ENCODE peak calls at places on chromosomes 16 and 17, in five cellular contexts. One of them, this sample, is unnamed.

GRCh38 chr16:72126429-72126765 is 32.8 kb downstream of the DHX38 start:
- DNase-seq in colonic mucosa: no peak
- DNase-seq in cardiac muscle cell: no peak
- DNase-seq in heart right ventricle: no peak
- DNase-seq in neuronal stem cell: no peak
- DNase-seq in this sample: no peak

GRCh38 chr17:21019976-21020575 is 22.7 kb downstream of the USP22 start:
- DNase-seq in heart right ventricle: no peak
- DNase-seq in cardiac muscle cell: no peak
- DNase-seq in colonic mucosa: no peak
- DNase-seq in neuronal stem cell: no peak
- DNase-seq in this sample: no peak

GRCh38 chr16:3101018-3101840 is 2.1 kb upstream of the ZSCAN10 start:
- DNase-seq in heart right ventricle: no peak
- DNase-seq in neuronal stem cell: no peak
- DNase-seq in cardiac muscle cell: peak; percentile 71
- DNase-seq in colonic mucosa: peak; percentile 62
- DNase-seq in this sample: no peak

GRCh38 chr17:16304832-16305231 is 48.4 kb downstream of the CENPV start:
- DNase-seq in heart right ventricle: no peak
- DNase-seq in cardiac muscle cell: peak; percentile 22
- DNase-seq in colonic mucosa: no peak
- DNase-seq in neuronal stem cell: no peak
- DNase-seq in this sample: no peak

GRCh38 chr17:6105608-6106007 is 35.4 kb downstream of the WSCD1 start:
- DNase-seq in colonic mucosa: no peak
- DNase-seq in neuronal stem cell: no peak
- DNase-seq in heart right ventricle: no peak
- DNase-seq in cardiac muscle cell: no peak
- DNase-seq in this sample: no peak

GRCh38 chr17:47872651-47873161 is 21.7 kb upstream of the SP6 start:
- DNase-seq in cardiac muscle cell: no peak
- DNase-seq in heart right ventricle: no peak
- DNase-seq in neuronal stem cell: no peak
- DNase-seq in colonic mucosa: no peak
- DNase-seq in this sample: no peak

GRCh38 chr17:65055708-65056638 is 567 bp downstream of the GNA13 start:
- DNase-seq in heart right ventricle: peak; percentile 69
- DNase-seq in neuronal stem cell: no peak
- DNase-seq in colonic mucosa: peak; percentile 68
- DNase-seq in cardiac muscle cell: peak; percentile 58
- DNase-seq in this sample: peak; percentile 25

GRCh38 chr17:50267074-50267841 is 7.0 kb upstream of the TMEM92 start:
- DNase-seq in neuronal stem cell: no peak
- DNase-seq in heart right ventricle: no peak
- DNase-seq in colonic mucosa: peak; percentile 17
- DNase-seq in cardiac muscle cell: no peak
- DNase-seq in this sample: no peak

GRCh38 chr17:82795615-82796014 is 43.8 kb downstream of the TBCD start:
- DNase-seq in neuronal stem cell: no peak
- DNase-seq in colonic mucosa: peak; percentile 63
- DNase-seq in cardiac muscle cell: no peak
- DNase-seq in heart right ventricle: no peak
- DNase-seq in this sample: no peak

GRCh38 chr16:65153365-65154105 is 31.7 kb upstream of the CDH11 start:
- DNase-seq in cardiac muscle cell: no peak
- DNase-seq in colonic mucosa: no peak
- DNase-seq in neuronal stem cell: peak; percentile 51
- DNase-seq in heart right ventricle: no peak
- DNase-seq in this sample: no peak

GRCh38 chr17:57395721-57396321 is 139.5 kb downstream of the MSI2 start:
- DNase-seq in cardiac muscle cell: no peak
- DNase-seq in colonic mucosa: no peak
- DNase-seq in heart right ventricle: no peak
- DNase-seq in neuronal stem cell: no peak
- DNase-seq in this sample: no peak

GRCh38 chr17:57394375-57394774 is 138.1 kb downstream of the MSI2 start:
- DNase-seq in neuronal stem cell: no peak
- DNase-seq in cardiac muscle cell: no peak
- DNase-seq in colonic mucosa: no peak
- DNase-seq in heart right ventricle: no peak
- DNase-seq in this sample: no peak

GRCh38 chr17:57399690-57400089 is 143.4 kb downstream of the MSI2 start:
- DNase-seq in neuronal stem cell: no peak
- DNase-seq in colonic mucosa: no peak
- DNase-seq in heart right ventricle: no peak
- DNase-seq in cardiac muscle cell: no peak
- DNase-seq in this sample: no peak

GRCh38 chr17:57396515-57396921 is 140.2 kb downstream of the MSI2 start:
- DNase-seq in cardiac muscle cell: peak; percentile 15
- DNase-seq in heart right ventricle: no peak
- DNase-seq in colonic mucosa: peak; percentile 29
- DNase-seq in neuronal stem cell: no peak
- DNase-seq in this sample: no peak

GRCh38 chr17:57397402-57397801 is 141.1 kb downstream of the MSI2 start:
- DNase-seq in cardiac muscle cell: no peak
- DNase-seq in heart right ventricle: no peak
- DNase-seq in colonic mucosa: no peak
- DNase-seq in neuronal stem cell: no peak
- DNase-seq in this sample: no peak
- H3K27ac ChIP-seq in cardiac muscle cell: no peak overlapping the region
- H3K27ac ChIP-seq in heart right ventricle: no peak overlapping the region
- H3K27ac ChIP-seq in colonic mucosa: no peak overlapping the region
- H3K27ac ChIP-seq in neuronal stem cell: no peak overlapping the region
- H3K27ac ChIP-seq in this sample: no peak overlapping the region

GRCh38 chr17:81403671-81404534 is 8.6 kb downstream of the BAHCC1 start:
- DNase-seq in neuronal stem cell: no peak
- DNase-seq in heart right ventricle: no peak
- DNase-seq in colonic mucosa: no peak
- DNase-seq in cardiac muscle cell: peak; percentile 50
- DNase-seq in this sample: no peak
- H3K27ac ChIP-seq in neuronal stem cell: peak overlapping the region; percentile 22
- H3K27ac ChIP-seq in heart right ventricle: peak overlapping the region; percentile 92
- H3K27ac ChIP-seq in colonic mucosa: peak overlapping the region; percentile 88
- H3K27ac ChIP-seq in cardiac muscle cell: peak overlapping the region; percentile 90
- H3K27ac ChIP-seq in this sample: peak overlapping the region; percentile 98

GRCh38 chr16:17160285-17160854 is 310.4 kb downstream of the XYLT1 start:
- DNase-seq in cardiac muscle cell: no peak
- DNase-seq in neuronal stem cell: peak; percentile 66
- DNase-seq in colonic mucosa: no peak
- DNase-seq in heart right ventricle: no peak
- DNase-seq in this sample: no peak
- H3K27ac ChIP-seq in cardiac muscle cell: no peak overlapping the region
- H3K27ac ChIP-seq in neuronal stem cell: peak overlapping the region; percentile 100
- H3K27ac ChIP-seq in colonic mucosa: no peak overlapping the region
- H3K27ac ChIP-seq in heart right ventricle: no peak overlapping the region
- H3K27ac ChIP-seq in this sample: no peak overlapping the region

GRCh38 chr17:1003633-1003971 is 6.7 kb downstream of the TIMM22 start:
- DNase-seq in neuronal stem cell: no peak
- DNase-seq in colonic mucosa: no peak
- DNase-seq in cardiac muscle cell: no peak
- DNase-seq in heart right ventricle: no peak
- DNase-seq in this sample: no peak
- H3K27ac ChIP-seq in neuronal stem cell: no peak overlapping the region
- H3K27ac ChIP-seq in colonic mucosa: no peak overlapping the region
- H3K27ac ChIP-seq in cardiac muscle cell: peak overlapping the region; percentile 76
- H3K27ac ChIP-seq in heart right ventricle: peak overlapping the region; percentile 82
- H3K27ac ChIP-seq in this sample: peak overlapping the region; percentile 84

DNA sequence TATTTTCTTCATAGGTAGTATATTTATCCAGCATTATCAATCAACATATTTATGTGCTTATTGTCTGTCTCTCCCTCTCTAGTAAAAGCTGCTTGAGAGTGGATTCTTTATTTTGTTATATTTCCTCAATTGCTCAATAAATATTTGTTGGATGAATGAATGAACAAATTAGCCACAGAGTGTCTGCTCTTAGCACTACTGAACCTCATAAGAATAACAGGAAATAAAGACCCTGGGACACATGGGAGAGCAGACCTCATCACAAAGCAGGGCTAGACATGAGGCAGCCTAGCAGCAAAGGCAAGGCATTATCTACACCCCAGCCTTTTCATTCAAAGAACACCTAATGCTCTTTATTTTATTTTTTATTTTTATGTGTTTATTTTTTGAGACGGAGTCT is 34.9 kb upstream of the TANC2 start:
- DNase-seq in colonic mucosa: no peak
- DNase-seq in heart right ventricle: no peak
- DNase-seq in neuronal stem cell: no peak
- DNase-seq in cardiac muscle cell: no peak
- DNase-seq in this sample: no peak
- H3K27ac ChIP-seq in colonic mucosa: no peak overlapping the region
- H3K27ac ChIP-seq in heart right ventricle: no peak overlapping the region
- H3K27ac ChIP-seq in neuronal stem cell: no peak overlapping the region
- H3K27ac ChIP-seq in cardiac muscle cell: no peak overlapping the region
- H3K27ac ChIP-seq in this sample: no peak overlapping the region

GRCh38 chr16:81604960-81605383 is 160.4 kb downstream of the CMIP start:
- DNase-seq in colonic mucosa: no peak
- DNase-seq in cardiac muscle cell: no peak
- DNase-seq in heart right ventricle: no peak
- DNase-seq in neuronal stem cell: no peak
- DNase-seq in this sample: no peak

GRCh38 chr16:81602377-81602776 is 157.8 kb downstream of the CMIP start:
- DNase-seq in cardiac muscle cell: no peak
- DNase-seq in colonic mucosa: no peak
- DNase-seq in neuronal stem cell: no peak
- DNase-seq in heart right ventricle: no peak
- DNase-seq in this sample: no peak

GRCh38 chr16:81601601-81602251 is 157.1 kb downstream of the CMIP start:
- DNase-seq in heart right ventricle: no peak
- DNase-seq in colonic mucosa: no peak
- DNase-seq in neuronal stem cell: no peak
- DNase-seq in cardiac muscle cell: no peak
- DNase-seq in this sample: no peak

GRCh38 chr16:81601008-81601428 is 156.4 kb downstream of the CMIP start:
- DNase-seq in neuronal stem cell: no peak
- DNase-seq in heart right ventricle: no peak
- DNase-seq in colonic mucosa: no peak
- DNase-seq in cardiac muscle cell: no peak
- DNase-seq in this sample: no peak

DNA sequence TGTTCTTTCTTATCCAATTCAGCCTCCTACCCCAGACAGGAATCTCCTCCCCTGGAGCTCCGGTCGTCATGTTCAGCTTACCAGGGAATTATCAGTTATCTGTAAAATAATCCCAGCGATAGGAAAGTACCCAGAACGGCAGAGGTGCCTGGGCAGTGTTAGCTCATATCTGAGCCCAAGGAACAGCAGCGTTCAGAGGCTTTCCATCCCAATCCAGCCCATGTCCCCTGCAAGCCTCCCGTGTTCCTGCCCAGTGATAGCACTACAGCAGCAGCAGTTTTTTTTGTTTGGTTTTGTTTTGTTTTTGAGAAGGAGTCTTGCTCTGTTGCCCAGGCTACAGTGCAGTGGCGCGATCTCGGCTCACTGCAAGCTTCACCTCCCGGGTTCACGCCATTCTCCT is 158.2 kb downstream of the CMIP start:
- DNase-seq in colonic mucosa: no peak
- DNase-seq in cardiac muscle cell: no peak
- DNase-seq in neuronal stem cell: no peak
- DNase-seq in heart right ventricle: no peak
- DNase-seq in this sample: no peak
- H3K27ac ChIP-seq in colonic mucosa: no peak overlapping the region
- H3K27ac ChIP-seq in cardiac muscle cell: no peak overlapping the region
- H3K27ac ChIP-seq in neuronal stem cell: no peak overlapping the region
- H3K27ac ChIP-seq in heart right ventricle: no peak overlapping the region
- H3K27ac ChIP-seq in this sample: no peak overlapping the region

GRCh38 chr17:80790021-80790765 is 201.4 kb upstream of the CHMP6 start:
- DNase-seq in heart right ventricle: no peak
- DNase-seq in cardiac muscle cell: no peak
- DNase-seq in neuronal stem cell: no peak
- DNase-seq in colonic mucosa: no peak
- DNase-seq in this sample: no peak
- H3K27ac ChIP-seq in heart right ventricle: peak overlapping the region; percentile 31
- H3K27ac ChIP-seq in cardiac muscle cell: no peak overlapping the region
- H3K27ac ChIP-seq in neuronal stem cell: no peak overlapping the region
- H3K27ac ChIP-seq in colonic mucosa: peak overlapping the region; percentile 49
- H3K27ac ChIP-seq in this sample: no peak overlapping the region

GRCh38 chr16:11715246-11715947 is 27.3 kb downstream of the TXNDC11 start:
- DNase-seq in neuronal stem cell: no peak
- DNase-seq in cardiac muscle cell: no peak
- DNase-seq in colonic mucosa: no peak
- DNase-seq in heart right ventricle: no peak
- DNase-seq in this sample: no peak
- H3K27ac ChIP-seq in neuronal stem cell: no peak overlapping the region
- H3K27ac ChIP-seq in cardiac muscle cell: peak overlapping the region; percentile 38
- H3K27ac ChIP-seq in colonic mucosa: no peak overlapping the region
- H3K27ac ChIP-seq in heart right ventricle: no peak overlapping the region
- H3K27ac ChIP-seq in this sample: no peak overlapping the region

GRCh38 chr17:41466988-41467387 is at the start of gene KRT32:
- DNase-seq in heart right ventricle: no peak
- DNase-seq in colonic mucosa: no peak
- DNase-seq in cardiac muscle cell: no peak
- DNase-seq in neuronal stem cell: no peak
- DNase-seq in this sample: no peak
- H3K27ac ChIP-seq in heart right ventricle: no peak within 1 kb of the TSS
- H3K27ac ChIP-seq in colonic mucosa: no peak within 1 kb of the TSS
- H3K27ac ChIP-seq in cardiac muscle cell: no peak within 1 kb of the TSS
- H3K27ac ChIP-seq in neuronal stem cell: no peak within 1 kb of the TSS
- H3K27ac ChIP-seq in this sample: no peak within 1 kb of the TSS